ENCODE peak calls at places on chromosomes 7 and 10, in seven cellular contexts. Y is Panc1, V is psoas muscle, D is fibroblast of lung, B is cardiac muscle cell, O is lower lobe of right lung, F is PC-9. A is an unnamed sample. For H3K4me1, the result is how much of the 10 kb centered on the place peaks cover.

GRCh38 chr10:34280599-34281374 is 534.3 kb downstream of the PARD3 start:
- DNase-seq in Y (peak), V (peak), D (peak), B (peak), O (no peak), F (no peak), A (no peak)

GRCh38 chr10:78869508-78870439 is 199.0 kb upstream of the ZMIZ1 start:
- DNase-seq in Y (no peak), V (no peak), D (no peak), B (no peak), O (no peak), F (peak), A (peak)

GRCh38 chr10:38094158-38094922 is at the start of gene ZNF37A:
- DNase-seq in Y (peak), V (peak), D (peak), B (peak), O (peak), F (peak), A (peak)

GRCh38 chr10:11358046-11358445 is 253.4 kb downstream of the USP6NL start:
- DNase-seq in Y (no peak), V (no peak), D (no peak), B (no peak), O (no peak), F (no peak), A (no peak)

GRCh38 chr7:117908031-117908795 is 35.0 kb upstream of the CTTNBP2 start:
- DNase-seq in Y (no peak), V (no peak), D (no peak), B (no peak), O (no peak), F (no peak), A (no peak)

GRCh38 chr10:126455766-126456425 is 67.6 kb upstream of the ADAM12 start:
- DNase-seq in Y (no peak), V (no peak), D (no peak), B (no peak), O (no peak), F (no peak), A (no peak)

GRCh38 chr10:35041502-35041879 is 48.6 kb downstream of the CUL2 start:
- DNase-seq in Y (no peak), V (no peak), D (peak), B (no peak), O (peak), F (no peak), A (no peak)

GRCh38 chr10:103872137-103872933 is 17.0 kb upstream of the SH3PXD2A start:
- DNase-seq in Y (no peak), V (peak), D (peak), B (no peak), O (no peak), F (peak), A (no peak)

GRCh38 chr7:132084776-132085388 is 491.4 kb downstream of the PLXNA4 start:
- DNase-seq in Y (no peak), V (no peak), D (no peak), B (peak), O (no peak), F (no peak), A (no peak)

GRCh38 chr10:19832624-19833507 is 16.6 kb downstream of the PLXDC2 start:
- DNase-seq in Y (no peak), V (no peak), D (peak), B (peak), O (no peak), F (no peak), A (no peak)

GRCh38 chr7:2607122-2607912 is 24.5 kb upstream of the TTYH3 start:
- DNase-seq in Y (no peak), V (peak), D (no peak), B (peak), O (no peak), F (no peak), A (no peak)

GRCh38 chr7:112370436-112370835 is 79.8 kb upstream of the IFRD1 start:
- DNase-seq in Y (no peak), V (no peak), D (no peak), B (peak), O (no peak), F (no peak), A (no peak)

GRCh38 chr10:132803595-132804210 is 17.8 kb upstream of the NKX6-2 start:
- DNase-seq in Y (no peak), V (peak), D (no peak), B (no peak), O (no peak), F (no peak), A (peak)

GRCh38 chr7:116454377-116454776 is 45.2 kb upstream of the CAV2 start:
- DNase-seq in Y (no peak), V (no peak), D (no peak), B (no peak), O (no peak), F (no peak), A (no peak)

GRCh38 chr7:458511-459245 is 61.0 kb downstream of the PDGFA start:
- DNase-seq in Y (no peak), V (no peak), D (no peak), B (no peak), O (peak), F (no peak), A (no peak)

GRCh38 chr7:73738612-73739386 is at the start of gene ABHD11:
- DNase-seq in Y (peak), V (peak), D (peak), B (peak), O (peak), F (peak), A (peak)
- TF ChIP-seq CTCF in Y (no peak), V (no peak), D (no peak), B (no peak), O (no peak), F (no peak), A (no peak)

GRCh38 chr7:101126651-101127459 is at the start of gene SERPINE1:
- DNase-seq in Y (peak), V (peak), D (peak), B (peak), O (peak), F (peak), A (peak)
- H3K4me1 ChIP-seq in Y (half or more), V (under half), D (under half), B (under half), O (half or more), F (half or more), A (under half)

GRCh38 chr10:3010819-3011422 is 56.4 kb upstream of the PFKP start:
- DNase-seq in Y (no peak), V (no peak), D (peak), B (peak), O (no peak), F (no peak), A (no peak)
- H3K4me3 ChIP-seq in Y (no peak), V (no peak), D (no peak), B (no peak), O (no peak), F (no peak), A (no peak)

GRCh38 chr7:135023622-135024021 is 37.3 kb downstream of the AGBL3 start:
- DNase-seq in Y (no peak), V (no peak), D (no peak), B (no peak), O (no peak), F (no peak), A (no peak)
- TF ChIP-seq CTCF in Y (no peak), V (no peak), D (no peak), B (no peak), O (no peak), F (no peak), A (no peak)

DNA sequence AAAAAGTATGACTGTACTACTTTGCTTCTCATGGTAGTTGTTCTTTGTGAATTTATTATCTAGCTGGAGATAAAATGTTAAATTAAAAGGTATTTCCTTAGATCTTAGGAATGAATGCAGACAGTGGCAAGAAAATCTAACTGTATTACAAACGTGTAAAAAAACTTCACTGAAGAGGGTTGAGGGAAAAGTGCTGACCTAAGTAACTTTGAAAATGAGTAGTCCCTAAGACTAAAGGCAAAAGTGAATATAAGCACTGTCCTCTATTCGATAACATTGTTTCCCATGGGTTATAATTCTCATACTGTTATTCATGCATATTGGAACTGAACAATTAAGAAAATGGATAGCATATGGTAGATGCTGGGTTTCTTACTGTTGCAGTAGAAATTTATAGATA is 146.7 kb upstream of the EFCAB10 start:
- DNase-seq in Y (no peak), V (no peak), D (no peak), B (no peak), O (no peak), F (no peak), A (no peak)
- H3K4me1 ChIP-seq in Y (under half), V (under half), D (under half), B (under half), O (under half), F (under half), A (under half)

GRCh38 chr7:104933433-104934074 is 80.5 kb upstream of the KMT2E start:
- DNase-seq in Y (no peak), V (no peak), D (no peak), B (no peak), O (no peak), F (no peak), A (no peak)

GRCh38 chr7:104934665-104935064 is 79.3 kb upstream of the KMT2E start:
- DNase-seq in Y (no peak), V (no peak), D (no peak), B (no peak), O (no peak), F (no peak), A (no peak)

GRCh38 chr7:104931181-104931781 is 82.7 kb upstream of the KMT2E start:
- DNase-seq in Y (no peak), V (no peak), D (no peak), B (no peak), O (no peak), F (no peak), A (no peak)

GRCh38 chr7:104929921-104930320 is 84.1 kb upstream of the KMT2E start:
- DNase-seq in Y (no peak), V (no peak), D (no peak), B (no peak), O (no peak), F (no peak), A (no peak)

GRCh38 chr7:104933022-104933421 is 81.0 kb upstream of the KMT2E start:
- DNase-seq in Y (no peak), V (no peak), D (no peak), B (no peak), O (no peak), F (no peak), A (no peak)
- H3K4me3 ChIP-seq in Y (no peak), V (no peak), D (no peak), B (no peak), O (no peak), F (no peak), A (no peak)

GRCh38 chr10:45382591-45382990 is 8.6 kb downstream of the ALOX5 start:
- DNase-seq in Y (no peak), V (no peak), D (no peak), B (no peak), O (no peak), F (no peak), A (no peak)

GRCh38 chr10:45383682-45384320 is 9.8 kb downstream of the ALOX5 start:
- DNase-seq in Y (no peak), V (no peak), D (no peak), B (no peak), O (no peak), F (no peak), A (no peak)

GRCh38 chr10:45380903-45381610 is 7.0 kb downstream of the ALOX5 start:
- DNase-seq in Y (no peak), V (peak), D (no peak), B (no peak), O (peak), F (no peak), A (peak)

DNA sequence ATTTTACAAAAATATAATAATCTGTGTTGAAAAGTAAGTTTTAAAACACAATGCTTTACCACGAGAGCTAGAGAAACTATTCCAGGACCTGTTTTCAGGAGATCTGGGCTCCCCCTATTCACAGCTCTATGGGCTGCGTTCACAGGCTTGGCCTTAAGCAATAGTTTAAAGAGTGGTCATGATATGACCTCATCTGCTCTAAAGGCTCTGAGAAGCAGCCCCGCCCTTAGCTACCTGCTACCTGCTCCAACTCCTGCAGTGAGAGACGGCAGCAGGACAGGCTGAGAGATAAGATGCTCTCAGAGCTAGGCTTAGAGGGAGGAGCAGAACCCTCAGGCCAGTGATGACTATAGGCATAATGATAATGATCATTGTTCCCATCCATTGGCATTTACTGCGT is 12.6 kb downstream of the ALOX5 start:
- DNase-seq in Y (no peak), V (no peak), D (no peak), B (no peak), O (no peak), F (no peak), A (no peak)
- TF ChIP-seq CTCF in Y (no peak), V (no peak), D (no peak), B (no peak), O (no peak), F (no peak), A (no peak)